ENCODE peak calls at places on chromosomes 3 and 15, in four cellular contexts. Z is HepG2, R is left lung, V is heart right ventricle. S is an unnamed sample.

GRCh38 chr3:5095879-5096278 is 26.2 kb upstream of the ARL8B start:
- DNase-seq in V (peak; percentile 45), Z (no peak), R (peak; percentile 76), S (no peak)

GRCh38 chr3:143562789-143563188 is 285.5 kb downstream of the SLC9A9 start:
- DNase-seq in V (no peak), Z (no peak), R (no peak), S (no peak)

GRCh38 chr15:80549191-80549590 is 145.0 kb downstream of the ARNT2 start:
- DNase-seq in R (no peak), V (no peak), Z (no peak), S (no peak)

GRCh38 chr3:49357466-49358216 is 512 bp downstream of the GPX1 start:
- DNase-seq in R (peak; percentile 87), Z (no peak), V (peak; percentile 56), S (peak; percentile 49)

GRCh38 chr3:172040078-172040975 is 949 bp downstream of the FNDC3B start:
- DNase-seq in V (peak; percentile 88), Z (peak; percentile 72), R (peak; percentile 97), S (peak; percentile 80)

GRCh38 chr3:83842511-83842910 is 1116.3 kb upstream of the CADM2 start:
- DNase-seq in V (no peak), R (no peak), Z (no peak), S (no peak)

GRCh38 chr3:58723197-58723596 is 56.6 kb upstream of the FAM3D start:
- DNase-seq in V (no peak), R (no peak), Z (no peak), S (no peak)

GRCh38 chr3:112093180-112093522 is 7.0 kb downstream of the C3orf52 start:
- DNase-seq in Z (no peak), R (no peak), V (no peak), S (no peak)

GRCh38 chr15:85000189-85000864 is 18.7 kb downstream of the PDE8A start:
- DNase-seq in V (no peak), R (no peak), Z (no peak), S (no peak)

GRCh38 chr15:93179072-93179471 is 90.1 kb upstream of the RGMA start:
- DNase-seq in V (peak; percentile 28), Z (no peak), R (no peak), S (no peak)

GRCh38 chr3:195180490-195181106 is 90.4 kb downstream of the XXYLT1 start:
- DNase-seq in Z (no peak), R (peak; percentile 62), V (peak; percentile 31), S (no peak)

GRCh38 chr3:32493437-32494414 is 8.9 kb downstream of the CMTM6 start:
- DNase-seq in R (no peak), Z (no peak), V (no peak), S (no peak)

GRCh38 chr15:32029862-32030781 is at the start of gene CHRNA7:
- DNase-seq in V (peak; percentile 61), Z (peak; percentile 12), R (peak; percentile 86), S (peak; percentile 76)

GRCh38 chr3:36524560-36524959 is 144.3 kb downstream of the STAC start:
- DNase-seq in V (no peak), Z (no peak), R (no peak), S (no peak)

GRCh38 chr15:41798607-41799487 is 24.6 kb downstream of the MAPKBP1 start:
- DNase-seq in Z (peak; percentile 56), R (no peak), V (no peak), S (no peak)

GRCh38 chr3:102102394-102102793 is 253.1 kb downstream of the NFKBIZ start:
- DNase-seq in V (no peak), R (no peak), Z (no peak), S (no peak)

GRCh38 chr3:40308725-40309438 is 625 bp upstream of the EIF1B start:
- DNase-seq in Z (no peak), R (no peak), V (no peak), S (no peak)

GRCh38 chr15:90654233-90655124 is 62.7 kb upstream of the BLM start:
- DNase-seq in V (no peak), R (no peak), Z (no peak), S (no peak)

GRCh38 chr15:31203999-31204398 is 102.5 kb upstream of the TRPM1 start:
- DNase-seq in Z (no peak), R (no peak), V (no peak), S (no peak)

GRCh38 chr15:38050529-38050928 is 116.1 kb downstream of the TMCO5A start:
- DNase-seq in Z (no peak), R (no peak), V (no peak), S (no peak)

GRCh38 chr15:77475898-77476297 is 55.2 kb downstream of the HMG20A start:
- DNase-seq in R (no peak), Z (no peak), V (no peak), S (no peak)

GRCh38 chr3:29512620-29513019 is 231.7 kb downstream of the RBMS3 start:
- DNase-seq in R (no peak), Z (no peak), V (no peak), S (no peak)

GRCh38 chr3:154931484-154931883 is 148.6 kb upstream of the MME start:
- DNase-seq in Z (no peak), R (no peak), V (no peak), S (no peak)

GRCh38 chr3:72010044-72010443 is 225.1 kb upstream of the PROK2 start:
- DNase-seq in Z (no peak), V (no peak), R (no peak), S (no peak)

GRCh38 chr15:48507416-48508065 is 138.0 kb downstream of the FBN1 start:
- DNase-seq in Z (peak; percentile 43), V (no peak), R (no peak), S (no peak)

GRCh38 chr15:64460737-64461576 is 579 bp downstream of the ZNF609 start:
- DNase-seq in R (no peak), V (peak; percentile 17), Z (peak; percentile 66), S (peak; percentile 35)
- TF ChIP-seq CTCF in R (no peak), V (no peak), Z (no peak), S (no peak)

GRCh38 chr3:62371032-62371734 is 2.2 kb downstream of the FEZF2 start:
- DNase-seq in R (peak; percentile 66), Z (no peak), V (no peak), S (no peak)

GRCh38 chr3:62367735-62368704 is 5.3 kb downstream of the FEZF2 start:
- DNase-seq in V (no peak), Z (no peak), R (peak; percentile 25), S (no peak)

GRCh38 chr3:62369476-62369743 is 3.9 kb downstream of the FEZF2 start:
- DNase-seq in Z (no peak), V (no peak), R (peak; percentile 34), S (no peak)

GRCh38 chr3:62370112-62371031 is 3.0 kb downstream of the FEZF2 start:
- DNase-seq in Z (no peak), R (peak; percentile 76), V (no peak), S (no peak)

DNA sequence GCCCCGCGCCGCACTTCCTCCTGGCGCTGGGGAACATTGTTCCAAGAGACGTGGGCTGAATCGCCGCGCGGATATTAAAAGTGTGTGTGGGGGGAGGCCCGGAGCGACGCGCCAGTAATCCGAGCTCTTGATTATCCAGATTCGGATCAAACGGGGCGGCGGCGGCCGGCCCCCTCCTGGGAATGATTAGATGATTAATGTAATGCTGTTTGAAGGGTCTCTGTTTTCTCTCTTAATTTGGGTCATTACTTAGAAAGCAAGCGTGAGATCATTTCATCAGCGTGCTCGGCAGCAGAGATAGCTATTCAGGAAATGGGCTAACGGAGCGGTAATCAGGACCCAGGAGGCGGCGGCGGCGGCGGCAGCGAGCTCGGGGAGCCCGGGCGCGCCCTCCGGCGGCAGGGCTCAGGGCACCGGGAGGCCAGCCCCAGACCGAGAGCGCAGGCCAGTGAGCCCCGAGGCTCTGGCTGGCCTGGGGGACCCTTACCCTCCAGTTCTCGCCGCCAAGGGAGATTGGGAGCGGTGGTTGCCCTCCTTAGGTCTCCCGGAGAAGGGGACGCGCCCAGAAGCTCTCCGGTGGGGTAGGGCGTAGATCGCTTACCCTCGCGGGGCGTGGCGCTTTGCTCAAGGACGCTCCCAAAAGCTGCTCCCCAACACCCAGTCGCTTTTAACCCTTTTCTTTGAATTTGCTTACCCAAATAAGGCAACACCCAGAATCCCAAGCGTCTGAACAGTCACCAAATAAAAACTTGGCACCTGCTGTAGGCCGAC is 4.5 kb downstream of the FEZF2 start:
- DNase-seq in V (no peak), R (peak; percentile 74), Z (no peak), S (no peak)
- H3K4me3 ChIP-seq in V (peak overlapping the region; percentile 45), R (no peak overlapping the region), Z (no peak overlapping the region), S (no peak overlapping the region)

GRCh38 chr3:12117473-12117872 is 41.2 kb downstream of the TIMP4 start:
- DNase-seq in R (no peak), V (no peak), Z (no peak), S (no peak)
- H3K9me3 ChIP-seq in R (no peaks in the 10 kb centered on the region), V (no peaks in the 10 kb centered on the region), Z (no peaks in the 10 kb centered on the region), S (no peaks in the 10 kb centered on the region)

GRCh38 chr3:16264708-16265454 is at the start of the genes DPH3 and OXNAD1:
- DNase-seq in Z (peak; percentile 98), R (peak; percentile 98), V (peak; percentile 99), S (peak; percentile 99)
- TF ChIP-seq CTCF in Z (peak; percentile 6), R (no peak), V (no peak), S (no peak)

GRCh38 chr15:99032935-99033334 is 25.3 kb upstream of the PGPEP1L start:
- DNase-seq in R (no peak), V (no peak), Z (no peak), S (no peak)

GRCh38 chr15:99037646-99038045 is 30.1 kb upstream of the PGPEP1L start:
- DNase-seq in R (no peak), V (no peak), Z (no peak), S (no peak)

GRCh38 chr15:99029358-99029871 is 21.8 kb upstream of the PGPEP1L start:
- DNase-seq in V (no peak), R (no peak), Z (no peak), S (no peak)

DNA sequence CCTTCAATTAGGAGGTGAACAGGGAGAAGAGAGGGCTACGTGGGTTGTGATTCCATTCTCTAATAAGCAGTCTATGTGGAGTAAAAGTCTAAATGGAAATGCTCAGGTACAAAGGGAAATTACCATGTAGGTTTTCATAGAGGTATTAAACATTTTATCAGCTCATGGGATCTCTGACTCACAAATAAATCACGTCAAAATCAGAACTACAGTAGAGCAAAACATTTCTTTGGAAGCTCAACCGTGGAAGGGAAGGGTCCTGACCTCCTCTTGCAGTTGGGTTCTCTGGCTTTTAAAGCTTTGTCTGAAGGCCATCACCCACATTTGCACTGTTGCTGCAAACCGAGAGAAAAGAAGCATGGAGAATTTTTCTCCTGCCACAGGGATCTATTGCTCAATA is 24.1 kb upstream of the PGPEP1L start:
- DNase-seq in Z (no peak), R (no peak), V (no peak), S (no peak)
- H3K4me3 ChIP-seq in Z (no peak overlapping the region), R (no peak overlapping the region), V (no peak overlapping the region), S (no peak overlapping the region)

GRCh38 chr15:22236469-22236868 is 156.1 kb downstream of the OR4M2 start:
- DNase-seq in Z (no peak), R (no peak), V (no peak), S (no peak)
- H3K9me3 ChIP-seq in Z (no peaks in the 10 kb centered on the region), R (peaks cover 5% of the 10 kb centered on the region), V (no peaks in the 10 kb centered on the region), S (no peaks in the 10 kb centered on the region)

GRCh38 chr15:82047493-82048446 is 2.0 kb upstream of the MEX3B start:
- DNase-seq in V (no peak), Z (no peak), R (no peak), S (no peak)

GRCh38 chr15:82048809-82049208 is 3.0 kb upstream of the MEX3B start:
- DNase-seq in R (no peak), V (no peak), Z (no peak), S (no peak)

GRCh38 chr15:82045892-82046667 is at the start of gene MEX3B:
- DNase-seq in Z (peak; percentile 83), R (peak; percentile 97), V (peak; percentile 98), S (peak; percentile 78)

GRCh38 chr15:82045179-82045891 is 483 bp downstream of the MEX3B start:
- DNase-seq in V (peak; percentile 56), R (peak; percentile 85), Z (no peak), S (peak; percentile 37)

GRCh38 chr15:82046668-82047492 is 1.1 kb upstream of the MEX3B start:
- DNase-seq in R (peak; percentile 96), V (peak; percentile 94), Z (peak; percentile 73), S (peak; percentile 87)
- TF ChIP-seq CTCF in R (peak; percentile 62), V (peak; percentile 73), Z (peak; percentile 69), S (peak; percentile 43)

S was measured in Caco-2.